ENCODE peak calls at places on chromosomes 1 and 21, in five cellular contexts. One of them, this sample, is unnamed.

GRCh38 chr1:240285541-240285940 is 193.9 kb downstream of the FMN2 start:
- DNase-seq in SK-N-SH: no peak
- DNase-seq in K562: no peak
- DNase-seq in GM12892: no peak
- DNase-seq in HepG2: no peak
- DNase-seq in this sample: no peak

GRCh38 chr1:117537291-117537920 is 68.4 kb upstream of the TENT5C start:
- DNase-seq in GM12892: no peak
- DNase-seq in SK-N-SH: no peak
- DNase-seq in HepG2: peak
- DNase-seq in K562: no peak
- DNase-seq in this sample: no peak

GRCh38 chr1:24735619-24736375 is 9.4 kb upstream of the CLIC4 start:
- DNase-seq in SK-N-SH: peak
- DNase-seq in GM12892: no peak
- DNase-seq in HepG2: no peak
- DNase-seq in K562: no peak
- DNase-seq in this sample: no peak

GRCh38 chr1:163162281-163162937 is 40.3 kb downstream of the RGS5 start:
- DNase-seq in HepG2: no peak
- DNase-seq in K562: no peak
- DNase-seq in SK-N-SH: no peak
- DNase-seq in GM12892: no peak
- DNase-seq in this sample: no peak

GRCh38 chr1:30875916-30876315 is 32.6 kb downstream of the SDC3 start:
- DNase-seq in HepG2: no peak
- DNase-seq in GM12892: no peak
- DNase-seq in SK-N-SH: no peak
- DNase-seq in K562: no peak
- DNase-seq in this sample: no peak

GRCh38 chr21:28871388-28872015 is 121.2 kb downstream of the LTN1 start:
- DNase-seq in SK-N-SH: no peak
- DNase-seq in HepG2: no peak
- DNase-seq in K562: no peak
- DNase-seq in GM12892: no peak
- DNase-seq in this sample: no peak

GRCh38 chr1:108601708-108602410 is 42.0 kb downstream of the EEIG2 start:
- DNase-seq in HepG2: no peak
- DNase-seq in SK-N-SH: peak
- DNase-seq in K562: no peak
- DNase-seq in GM12892: no peak
- DNase-seq in this sample: no peak

GRCh38 chr1:53413175-53414001 is 45.8 kb upstream of the DMRTB1 start:
- DNase-seq in GM12892: no peak
- DNase-seq in HepG2: peak
- DNase-seq in SK-N-SH: no peak
- DNase-seq in K562: no peak
- DNase-seq in this sample: no peak

GRCh38 chr1:185499986-185500626 is 183.1 kb upstream of the IVNS1ABP start:
- DNase-seq in K562: no peak
- DNase-seq in GM12892: no peak
- DNase-seq in SK-N-SH: no peak
- DNase-seq in HepG2: no peak
- DNase-seq in this sample: no peak

GRCh38 chr1:211925016-211925415 is 94.5 kb upstream of the LPGAT1 start:
- DNase-seq in K562: peak
- DNase-seq in GM12892: no peak
- DNase-seq in SK-N-SH: no peak
- DNase-seq in HepG2: no peak
- DNase-seq in this sample: no peak

GRCh38 chr1:156627313-156627880 is 8.2 kb downstream of the HAPLN2 start:
- DNase-seq in HepG2: peak
- DNase-seq in SK-N-SH: peak
- DNase-seq in K562: peak
- DNase-seq in GM12892: no peak
- DNase-seq in this sample: no peak

GRCh38 chr1:212607924-212608208 is 695 bp upstream of the ATF3 start:
- DNase-seq in HepG2: no peak
- DNase-seq in GM12892: peak
- DNase-seq in SK-N-SH: no peak
- DNase-seq in K562: no peak
- DNase-seq in this sample: peak

GRCh38 chr1:242002072-242002471 is 3.2 kb upstream of the MAP1LC3C start:
- DNase-seq in GM12892: no peak
- DNase-seq in HepG2: no peak
- DNase-seq in K562: no peak
- DNase-seq in SK-N-SH: no peak
- DNase-seq in this sample: no peak

GRCh38 chr1:228074954-228075730 is 7.4 kb upstream of the ARF1 start:
- DNase-seq in GM12892: no peak
- DNase-seq in SK-N-SH: no peak
- DNase-seq in K562: no peak
- DNase-seq in HepG2: no peak
- DNase-seq in this sample: no peak

GRCh38 chr1:2612591-2613365 is 20.0 kb downstream of the MMEL1 start:
- DNase-seq in K562: no peak
- DNase-seq in SK-N-SH: no peak
- DNase-seq in HepG2: no peak
- DNase-seq in GM12892: no peak
- DNase-seq in this sample: no peak

GRCh38 chr1:10529772-10530171 is 55.0 kb downstream of the PEX14 start:
- DNase-seq in HepG2: no peak
- DNase-seq in SK-N-SH: no peak
- DNase-seq in GM12892: no peak
- DNase-seq in K562: no peak
- DNase-seq in this sample: no peak

GRCh38 chr1:3669971-3670431 is 17.7 kb downstream of the TP73 start:
- DNase-seq in SK-N-SH: no peak
- DNase-seq in GM12892: no peak
- DNase-seq in HepG2: no peak
- DNase-seq in K562: no peak
- DNase-seq in this sample: no peak

GRCh38 chr1:93649231-93649630 is 32.4 kb downstream of the BCAR3 start:
- DNase-seq in SK-N-SH: no peak
- DNase-seq in HepG2: no peak
- DNase-seq in K562: no peak
- DNase-seq in GM12892: no peak
- DNase-seq in this sample: no peak

GRCh38 chr1:115136106-115136505 is 46.8 kb upstream of the TSPAN2 start:
- DNase-seq in SK-N-SH: no peak
- DNase-seq in GM12892: no peak
- DNase-seq in K562: no peak
- DNase-seq in HepG2: no peak
- DNase-seq in this sample: no peak

GRCh38 chr21:44317241-44317782 is 17.5 kb downstream of the PFKL start:
- DNase-seq in SK-N-SH: no peak
- DNase-seq in GM12892: no peak
- DNase-seq in HepG2: no peak
- DNase-seq in K562: no peak
- DNase-seq in this sample: no peak

GRCh38 chr1:108079550-108079949 is 114.6 kb upstream of the VAV3 start:
- DNase-seq in K562: peak
- DNase-seq in GM12892: no peak
- DNase-seq in SK-N-SH: no peak
- DNase-seq in HepG2: no peak
- DNase-seq in this sample: no peak

GRCh38 chr1:3670823-3671251 is 18.5 kb downstream of the TP73 start:
- DNase-seq in K562: no peak
- DNase-seq in HepG2: no peak
- DNase-seq in SK-N-SH: no peak
- DNase-seq in GM12892: no peak
- DNase-seq in this sample: no peak

GRCh38 chr1:245060684-245061374 is 94.0 kb upstream of the KIF26B start:
- DNase-seq in HepG2: peak
- DNase-seq in SK-N-SH: peak
- DNase-seq in GM12892: no peak
- DNase-seq in K562: no peak
- DNase-seq in this sample: no peak

GRCh38 chr1:113153116-113153803 is 80.3 kb downstream of the LRIG2 start:
- DNase-seq in HepG2: peak
- DNase-seq in GM12892: no peak
- DNase-seq in K562: no peak
- DNase-seq in SK-N-SH: no peak
- DNase-seq in this sample: no peak

GRCh38 chr1:203467550-203467921 is 8.1 kb upstream of the PRELP start:
- DNase-seq in HepG2: no peak
- DNase-seq in K562: no peak
- DNase-seq in GM12892: no peak
- DNase-seq in SK-N-SH: no peak
- DNase-seq in this sample: no peak

GRCh38 chr1:205926213-205926612 is 17.0 kb downstream of the SLC26A9 start:
- DNase-seq in K562: no peak
- DNase-seq in HepG2: no peak
- DNase-seq in SK-N-SH: no peak
- DNase-seq in GM12892: no peak
- DNase-seq in this sample: no peak

GRCh38 chr1:19091539-19091938 is 118.5 kb downstream of the UBR4 start:
- DNase-seq in HepG2: no peak
- DNase-seq in K562: no peak
- DNase-seq in SK-N-SH: no peak
- DNase-seq in GM12892: no peak
- DNase-seq in this sample: no peak

GRCh38 chr1:212976586-212976985 is 26.2 kb downstream of the VASH2 start:
- DNase-seq in HepG2: no peak
- DNase-seq in SK-N-SH: no peak
- DNase-seq in GM12892: no peak
- DNase-seq in K562: no peak
- DNase-seq in this sample: no peak

DNA sequence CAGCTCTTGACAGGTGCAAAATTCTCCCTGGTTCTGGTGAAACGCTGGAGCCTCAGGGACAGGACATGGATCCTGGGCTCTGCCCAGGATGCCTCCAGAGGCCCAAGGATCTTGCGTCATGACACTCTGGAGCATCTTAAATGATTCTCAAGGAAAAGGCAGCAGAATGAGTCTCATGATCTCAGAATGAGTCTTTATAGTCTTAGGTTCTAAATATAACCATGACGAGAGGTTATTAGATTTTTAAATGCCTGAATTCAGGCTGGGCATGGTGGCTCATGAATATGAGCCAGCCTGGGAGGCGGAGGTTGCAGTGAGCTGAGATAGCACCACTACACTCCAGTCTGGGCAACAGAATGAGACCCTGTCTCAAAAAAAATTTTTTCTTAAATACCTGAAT is 55.5 kb downstream of the ECE1 start:
- DNase-seq in HepG2: no peak
- DNase-seq in GM12892: no peak
- DNase-seq in K562: no peak
- DNase-seq in SK-N-SH: no peak
- DNase-seq in this sample: no peak
- TF ChIP-seq TAF1 in HepG2: no peak
- TF ChIP-seq TAF1 in GM12892: no peak
- TF ChIP-seq TAF1 in K562: no peak
- TF ChIP-seq TAF1 in SK-N-SH: no peak
- TF ChIP-seq TAF1 in this sample: no peak

GRCh38 chr1:231786126-231786525 is 159.5 kb downstream of the DISC1 start:
- DNase-seq in GM12892: no peak
- DNase-seq in SK-N-SH: no peak
- DNase-seq in HepG2: no peak
- DNase-seq in K562: no peak
- DNase-seq in this sample: no peak
- TF ChIP-seq TAF1 in GM12892: no peak
- TF ChIP-seq TAF1 in SK-N-SH: no peak
- TF ChIP-seq TAF1 in HepG2: no peak
- TF ChIP-seq TAF1 in K562: no peak
- TF ChIP-seq TAF1 in this sample: no peak

GRCh38 chr21:14078746-14079375 is 131.9 kb downstream of the LIPI start:
- DNase-seq in HepG2: no peak
- DNase-seq in SK-N-SH: no peak
- DNase-seq in GM12892: no peak
- DNase-seq in K562: no peak
- DNase-seq in this sample: no peak
- TF ChIP-seq TAF1 in HepG2: no peak
- TF ChIP-seq TAF1 in SK-N-SH: no peak
- TF ChIP-seq TAF1 in GM12892: no peak
- TF ChIP-seq TAF1 in K562: no peak
- TF ChIP-seq TAF1 in this sample: no peak

DNA sequence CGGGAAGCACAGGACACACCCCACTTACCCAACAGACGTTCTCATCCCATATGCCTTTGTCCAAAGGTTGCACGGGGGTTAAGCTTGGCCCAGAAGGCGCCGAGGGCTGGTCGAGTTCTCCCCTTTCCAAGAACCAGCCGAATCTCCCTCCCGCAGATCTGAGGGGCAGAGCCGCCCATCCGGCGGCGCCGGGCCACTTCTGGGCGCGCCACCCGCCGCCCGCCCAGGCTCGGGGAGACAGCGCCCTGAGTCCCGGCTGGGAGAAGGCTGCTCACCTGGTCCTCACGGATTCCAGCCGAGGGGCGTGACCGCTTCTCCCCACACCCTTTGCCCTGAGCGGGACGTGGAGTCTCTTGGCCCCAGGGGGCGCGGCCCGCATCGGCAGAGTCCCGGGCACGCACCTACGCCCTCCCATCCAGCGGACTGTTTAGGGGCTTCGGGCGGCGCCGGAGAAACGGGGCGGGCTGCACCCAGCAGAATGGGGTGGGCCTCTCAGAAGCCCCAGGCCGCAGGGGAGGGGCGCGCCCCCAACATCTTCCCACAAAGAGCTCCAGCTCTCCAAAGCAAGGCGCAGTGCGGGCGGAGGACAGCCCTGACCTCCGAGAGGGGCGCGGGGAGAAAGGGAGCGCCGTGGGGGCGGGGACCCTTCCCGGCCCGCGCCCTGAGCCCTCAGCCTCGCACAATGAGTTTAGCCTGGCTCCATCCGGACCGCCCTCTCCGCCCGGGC is 585 bp downstream of the GPR161 start:
- DNase-seq in K562: peak
- DNase-seq in GM12892: peak
- DNase-seq in HepG2: no peak
- DNase-seq in SK-N-SH: peak
- DNase-seq in this sample: no peak
- TF ChIP-seq TAF1 in K562: no peak
- TF ChIP-seq TAF1 in GM12892: no peak
- TF ChIP-seq TAF1 in HepG2: no peak
- TF ChIP-seq TAF1 in SK-N-SH: no peak
- TF ChIP-seq TAF1 in this sample: no peak

GRCh38 chr1:150622219-150622975 is 7.0 kb downstream of the ENSA start:
- DNase-seq in SK-N-SH: no peak
- DNase-seq in GM12892: no peak
- DNase-seq in HepG2: no peak
- DNase-seq in K562: peak
- DNase-seq in this sample: no peak

GRCh38 chr1:150615346-150616201 is 13.8 kb downstream of the ENSA start:
- DNase-seq in GM12892: no peak
- DNase-seq in HepG2: no peak
- DNase-seq in SK-N-SH: no peak
- DNase-seq in K562: peak
- DNase-seq in this sample: no peak

GRCh38 chr1:150621497-150622113 is 7.8 kb downstream of the ENSA start:
- DNase-seq in SK-N-SH: peak
- DNase-seq in GM12892: peak
- DNase-seq in HepG2: peak
- DNase-seq in K562: peak
- DNase-seq in this sample: no peak

GRCh38 chr1:150620919-150621318 is 8.5 kb downstream of the ENSA start:
- DNase-seq in HepG2: no peak
- DNase-seq in K562: no peak
- DNase-seq in GM12892: no peak
- DNase-seq in SK-N-SH: no peak
- DNase-seq in this sample: no peak

GRCh38 chr1:150619576-150620509 is 9.6 kb downstream of the ENSA start:
- DNase-seq in GM12892: no peak
- DNase-seq in SK-N-SH: peak
- DNase-seq in HepG2: no peak
- DNase-seq in K562: peak
- DNase-seq in this sample: no peak
- TF ChIP-seq TAF1 in GM12892: no peak
- TF ChIP-seq TAF1 in SK-N-SH: peak
- TF ChIP-seq TAF1 in HepG2: no peak
- TF ChIP-seq TAF1 in K562: no peak
- TF ChIP-seq TAF1 in this sample: no peak

This sample was measured in GM12891.